ENCODE peak calls at places on chromosomes 4 and X, in four cellular contexts. One of them, this sample, is unnamed.

GRCh38 chrX:44770111-44770510 is 73.7 kb upstream of the DUSP21 start:
- DNase-seq in A172: no peak
- DNase-seq in CD4-positive, alpha-beta T cell: no peak
- DNase-seq in head of caudate nucleus: no peak
- DNase-seq in this sample: no peak

GRCh38 chr4:21469438-21470032 is 479.0 kb downstream of the KCNIP4 start:
- DNase-seq in A172: peak
- DNase-seq in CD4-positive, alpha-beta T cell: no peak
- DNase-seq in head of caudate nucleus: no peak
- DNase-seq in this sample: no peak

GRCh38 chrX:46935295-46935694 is 23.1 kb downstream of the JADE3 start:
- DNase-seq in A172: no peak
- DNase-seq in CD4-positive, alpha-beta T cell: no peak
- DNase-seq in head of caudate nucleus: no peak
- DNase-seq in this sample: no peak

GRCh38 chr4:56907489-56908205 is at the start of gene REST:
- DNase-seq in A172: peak
- DNase-seq in CD4-positive, alpha-beta T cell: peak
- DNase-seq in head of caudate nucleus: peak
- DNase-seq in this sample: peak

GRCh38 chr4:80173387-80173786 is 23.9 kb upstream of the PRDM8 start:
- DNase-seq in A172: peak
- DNase-seq in CD4-positive, alpha-beta T cell: peak
- DNase-seq in head of caudate nucleus: no peak
- DNase-seq in this sample: no peak

GRCh38 chrX:134528936-134529335 is 69.0 kb downstream of the HPRT1 start:
- DNase-seq in A172: no peak
- DNase-seq in CD4-positive, alpha-beta T cell: no peak
- DNase-seq in head of caudate nucleus: no peak
- DNase-seq in this sample: no peak

GRCh38 chrX:31272472-31272775 is 200.6 kb upstream of the FTHL17 start:
- DNase-seq in A172: no peak
- DNase-seq in CD4-positive, alpha-beta T cell: no peak
- DNase-seq in head of caudate nucleus: no peak
- DNase-seq in this sample: no peak

GRCh38 chr4:128782875-128783614 is 26.5 kb upstream of the JADE1 start:
- DNase-seq in A172: peak
- DNase-seq in CD4-positive, alpha-beta T cell: no peak
- DNase-seq in head of caudate nucleus: no peak
- DNase-seq in this sample: no peak

GRCh38 chr4:177573487-177573886 is 131.2 kb upstream of the AGA start:
- DNase-seq in A172: peak
- DNase-seq in CD4-positive, alpha-beta T cell: no peak
- DNase-seq in head of caudate nucleus: no peak
- DNase-seq in this sample: no peak

GRCh38 chr4:61277785-61278184 is 77.7 kb downstream of the ADGRL3 start:
- DNase-seq in A172: no peak
- DNase-seq in CD4-positive, alpha-beta T cell: no peak
- DNase-seq in head of caudate nucleus: no peak
- DNase-seq in this sample: no peak

GRCh38 chr4:89737888-89738287 is 99.1 kb downstream of the SNCA start:
- DNase-seq in A172: peak
- DNase-seq in CD4-positive, alpha-beta T cell: no peak
- DNase-seq in head of caudate nucleus: no peak
- DNase-seq in this sample: no peak

GRCh38 chrX:84363054-84363453 is 139.2 kb downstream of the HDX start:
- DNase-seq in A172: no peak
- DNase-seq in CD4-positive, alpha-beta T cell: no peak
- DNase-seq in head of caudate nucleus: no peak
- DNase-seq in this sample: no peak

GRCh38 chr4:15197005-15197404 is 194.7 kb downstream of the CPEB2 start:
- DNase-seq in A172: no peak
- DNase-seq in CD4-positive, alpha-beta T cell: no peak
- DNase-seq in head of caudate nucleus: no peak
- DNase-seq in this sample: no peak

GRCh38 chr4:139918994-139919393 is 235.0 kb downstream of the MAML3 start:
- DNase-seq in A172: no peak
- DNase-seq in CD4-positive, alpha-beta T cell: no peak
- DNase-seq in head of caudate nucleus: no peak
- DNase-seq in this sample: no peak

GRCh38 chrX:44332437-44332836 is 11.0 kb downstream of the EFHC2 start:
- DNase-seq in A172: no peak
- DNase-seq in CD4-positive, alpha-beta T cell: no peak
- DNase-seq in head of caudate nucleus: no peak
- DNase-seq in this sample: no peak

GRCh38 chrX:5791721-5792120 is 436.9 kb downstream of the NLGN4X start:
- DNase-seq in A172: no peak
- DNase-seq in CD4-positive, alpha-beta T cell: no peak
- DNase-seq in head of caudate nucleus: no peak
- DNase-seq in this sample: no peak

GRCh38 chr4:143377635-143378099 is 41.0 kb downstream of the GAB1 start:
- DNase-seq in A172: no peak
- DNase-seq in CD4-positive, alpha-beta T cell: no peak
- DNase-seq in head of caudate nucleus: no peak
- DNase-seq in this sample: no peak

GRCh38 chr4:6472008-6472386 is 417 bp downstream of the PPP2R2C start:
- DNase-seq in A172: no peak
- DNase-seq in CD4-positive, alpha-beta T cell: no peak
- DNase-seq in head of caudate nucleus: no peak
- DNase-seq in this sample: no peak

GRCh38 chrX:115968436-115969252 is 201.9 kb upstream of the AGTR2 start:
- DNase-seq in A172: peak
- DNase-seq in CD4-positive, alpha-beta T cell: no peak
- DNase-seq in head of caudate nucleus: peak
- DNase-seq in this sample: no peak

GRCh38 chr4:165583341-165583740 is 204.5 kb downstream of the CPE start:
- DNase-seq in A172: no peak
- DNase-seq in CD4-positive, alpha-beta T cell: no peak
- DNase-seq in head of caudate nucleus: no peak
- DNase-seq in this sample: no peak

GRCh38 chrX:31126205-31126604 is 54.4 kb upstream of the FTHL17 start:
- DNase-seq in A172: peak
- DNase-seq in CD4-positive, alpha-beta T cell: no peak
- DNase-seq in head of caudate nucleus: no peak
- DNase-seq in this sample: no peak

GRCh38 chr4:107718351-107718965 is 1.6 kb downstream of the PAPSS1 start:
- DNase-seq in A172: no peak
- DNase-seq in CD4-positive, alpha-beta T cell: no peak
- DNase-seq in head of caudate nucleus: no peak
- DNase-seq in this sample: no peak

GRCh38 chr4:88761861-88762523 is 64.4 kb upstream of the NAP1L5 start:
- DNase-seq in A172: no peak
- DNase-seq in CD4-positive, alpha-beta T cell: no peak
- DNase-seq in head of caudate nucleus: no peak
- DNase-seq in this sample: no peak

GRCh38 chr4:82989567-82990429 is 20.8 kb downstream of the LIN54 start:
- DNase-seq in A172: no peak
- DNase-seq in CD4-positive, alpha-beta T cell: no peak
- DNase-seq in head of caudate nucleus: no peak
- DNase-seq in this sample: no peak

GRCh38 chrX:45806410-45807121 is 605.9 kb upstream of the DIPK2B start:
- DNase-seq in A172: peak
- DNase-seq in CD4-positive, alpha-beta T cell: no peak
- DNase-seq in head of caudate nucleus: no peak
- DNase-seq in this sample: peak

GRCh38 chr4:151409470-151410313 is 716 bp downstream of the FHIP1A start:
- DNase-seq in A172: no peak
- DNase-seq in CD4-positive, alpha-beta T cell: no peak
- DNase-seq in head of caudate nucleus: no peak
- DNase-seq in this sample: no peak

GRCh38 chrX:19617550-19617949 is 102.2 kb upstream of the MAP3K15 start:
- DNase-seq in A172: no peak
- DNase-seq in CD4-positive, alpha-beta T cell: no peak
- DNase-seq in head of caudate nucleus: no peak
- DNase-seq in this sample: no peak

GRCh38 chr4:90393215-90393614 is 266.0 kb downstream of the CCSER1 start:
- DNase-seq in A172: no peak
- DNase-seq in CD4-positive, alpha-beta T cell: no peak
- DNase-seq in head of caudate nucleus: no peak
- DNase-seq in this sample: no peak

GRCh38 chr4:70940134-70940533 is 38.0 kb downstream of the MOB1B start:
- DNase-seq in A172: no peak
- DNase-seq in CD4-positive, alpha-beta T cell: no peak
- DNase-seq in head of caudate nucleus: no peak
- DNase-seq in this sample: no peak

GRCh38 chr4:64935469-64936001 is 526.3 kb upstream of the TECRL start:
- DNase-seq in A172: no peak
- DNase-seq in CD4-positive, alpha-beta T cell: no peak
- DNase-seq in head of caudate nucleus: no peak
- DNase-seq in this sample: no peak

GRCh38 chr4:87366763-87367162 is 24.2 kb downstream of the HSD17B11 start:
- DNase-seq in A172: no peak
- DNase-seq in CD4-positive, alpha-beta T cell: no peak
- DNase-seq in head of caudate nucleus: no peak
- DNase-seq in this sample: no peak

GRCh38 chr4:31272662-31273061 is 552.5 kb downstream of the PCDH7 start:
- DNase-seq in A172: no peak
- DNase-seq in CD4-positive, alpha-beta T cell: no peak
- DNase-seq in head of caudate nucleus: no peak
- DNase-seq in this sample: no peak

GRCh38 chr4:2860391-2861348 is 17.0 kb downstream of the ADD1 start:
- DNase-seq in A172: no peak
- DNase-seq in CD4-positive, alpha-beta T cell: no peak
- DNase-seq in head of caudate nucleus: no peak
- DNase-seq in this sample: no peak

GRCh38 chr4:127856485-127857447 is 23.9 kb upstream of the PLK4 start:
- DNase-seq in A172: peak
- DNase-seq in CD4-positive, alpha-beta T cell: no peak
- DNase-seq in head of caudate nucleus: no peak
- DNase-seq in this sample: no peak

This sample was measured in memory B cell.